ENCODE peak calls at places on chromosomes 3 and 15, in five cellular contexts. Z is H1, O is K562, P is HCT116, J is HepG2. M is an unnamed sample.

GRCh38 chr15:40146037-40146436 is 14.8 kb upstream of the BUB1B start:
- DNase-seq in Z (no peak), O (no peak), P (peak; percentile 51), J (no peak), M (no peak)

GRCh38 chr15:95647878-95648277 is 682.6 kb upstream of the NR2F2 start:
- DNase-seq in Z (no peak), O (no peak), P (no peak), J (no peak), M (no peak)

GRCh38 chr3:152403632-152404066 is 134.9 kb downstream of the MBNL1 start:
- DNase-seq in Z (no peak), O (peak; percentile 14), P (no peak), J (no peak), M (no peak)

GRCh38 chr3:184748219-184749135 is 36.6 kb upstream of the MAGEF1 start:
- DNase-seq in Z (no peak), O (peak; percentile 56), P (peak; percentile 48), J (peak; percentile 13), M (peak; percentile 44)

GRCh38 chr3:25442486-25442885 is 14.4 kb downstream of the RARB start:
- DNase-seq in Z (no peak), O (no peak), P (no peak), J (no peak), M (no peak)

GRCh38 chr15:42704492-42704926 is 32.4 kb downstream of the CDAN1 start:
- DNase-seq in Z (peak; percentile 25), O (peak; percentile 72), P (peak; percentile 47), J (peak; percentile 65), M (peak; percentile 24)

GRCh38 chr15:94478763-94479162 is 247.4 kb downstream of the MCTP2 start:
- DNase-seq in Z (no peak), O (no peak), P (no peak), J (no peak), M (peak; percentile 1)

GRCh38 chr3:14475601-14476000 is 64.5 kb downstream of the GRIP2 start:
- DNase-seq in Z (no peak), O (no peak), P (no peak), J (no peak), M (no peak)

GRCh38 chr3:129403450-129403849 is 25.0 kb downstream of the EFCAB12 start:
- DNase-seq in Z (no peak), O (no peak), P (no peak), J (no peak), M (no peak)

DNA sequence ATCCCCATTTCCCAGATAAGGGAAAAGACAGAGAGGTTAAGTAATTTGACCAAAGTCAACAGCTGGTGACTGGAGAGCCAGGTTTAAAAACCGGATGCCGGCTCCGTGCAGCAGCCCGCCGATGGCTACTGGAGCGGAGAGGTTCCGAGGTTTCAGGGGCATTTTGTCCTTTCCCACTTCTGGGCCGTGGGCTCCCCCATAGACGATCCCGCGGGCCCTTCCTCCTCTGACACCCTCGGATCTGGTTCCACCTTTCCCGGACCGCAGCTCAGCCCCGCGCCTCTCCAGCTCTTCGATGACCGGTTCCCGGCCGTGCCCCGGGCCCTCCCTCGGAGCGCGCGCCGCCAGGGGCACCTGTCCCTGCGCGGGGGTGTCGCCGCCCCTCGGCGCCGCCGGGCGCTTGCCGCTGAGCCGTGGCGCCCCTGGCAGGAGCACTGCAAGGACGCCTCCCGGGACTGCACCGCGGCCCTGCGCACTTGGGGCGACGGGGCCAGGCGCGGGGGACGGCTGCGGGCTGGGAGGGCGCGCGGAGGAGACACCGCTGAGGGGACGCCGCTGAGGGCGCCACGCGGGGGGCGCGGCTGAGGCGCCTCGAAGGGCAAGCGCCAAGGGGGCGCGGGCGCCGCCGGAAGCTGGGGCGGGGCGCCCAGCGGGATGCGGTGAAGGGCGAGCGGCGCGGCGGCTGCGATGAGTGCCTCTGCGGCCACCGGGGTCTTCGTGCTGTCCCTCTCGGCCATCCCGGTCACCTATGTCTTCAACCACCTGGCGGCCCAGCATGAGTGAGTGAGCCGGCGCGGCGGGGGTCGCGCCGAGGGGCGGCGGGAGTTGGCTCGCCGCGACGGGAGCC is at the start of gene TM6SF1:
- DNase-seq in Z (no peak), O (peak; percentile 57), P (no peak), J (no peak), M (no peak)
- TF ChIP-seq EZH2 in Z (no peak), O (no peak), P (no peak), J (no peak), M (no peak)

GRCh38 chr3:157154563-157155333 is 5.2 kb downstream of the CCNL1 start:
- DNase-seq in Z (no peak), O (no peak), P (no peak), J (no peak), M (no peak)
- TF ChIP-seq SP1 in Z (no peak), O (no peak), P (no peak), J (no peak), M (no peak)

DNA sequence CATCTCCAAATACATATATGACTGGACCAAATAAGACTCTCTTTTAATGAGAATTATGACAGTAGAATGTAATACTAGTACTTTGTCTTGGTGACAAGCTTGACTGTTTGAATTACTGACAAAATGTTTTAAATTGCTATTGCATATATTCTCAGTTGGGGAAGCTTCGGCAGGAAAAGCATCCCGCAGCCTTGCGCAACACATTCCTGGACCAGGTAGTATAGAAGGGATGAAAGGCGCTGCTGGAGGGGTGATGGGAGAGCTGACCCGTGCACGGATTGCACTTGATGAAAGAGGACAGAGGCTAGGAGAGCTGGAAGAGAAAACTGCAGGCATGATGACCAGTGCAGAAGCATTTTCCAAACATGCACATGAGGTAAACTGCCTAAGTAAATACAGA is 127.6 kb downstream of the POLQ start:
- DNase-seq in Z (no peak), O (no peak), P (no peak), J (no peak), M (no peak)
- TF ChIP-seq EZH2 in Z (no peak), O (no peak), P (no peak), J (no peak), M (no peak)

DNA sequence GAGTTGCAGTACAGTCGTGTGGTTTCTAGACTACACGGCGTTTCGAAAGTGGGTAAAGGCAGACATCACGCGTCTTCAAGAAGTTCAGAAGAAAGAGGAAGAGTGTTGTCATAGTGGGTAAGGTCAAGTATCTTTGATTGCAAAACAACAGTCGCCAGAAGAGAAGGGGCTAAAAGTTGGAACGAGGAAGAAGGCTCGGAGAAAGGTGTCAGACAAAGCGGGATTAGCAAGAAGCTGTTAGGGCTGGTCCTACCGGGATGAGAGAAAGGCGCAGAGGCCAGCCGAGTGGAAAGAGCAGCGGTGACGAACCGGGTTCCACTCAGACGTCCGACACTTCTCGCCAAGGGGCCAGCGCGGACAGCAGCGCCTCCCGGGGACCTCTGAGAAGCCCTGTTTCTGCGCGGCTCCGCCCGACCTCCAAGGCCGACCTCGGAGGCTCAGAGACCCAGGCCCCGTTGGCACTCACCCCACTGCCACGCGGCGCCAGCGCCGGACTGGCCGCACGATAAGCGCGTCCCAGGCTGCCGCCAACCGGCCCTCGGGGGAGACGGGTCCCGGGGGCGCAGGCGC is 480 bp downstream of the ADPGK start:
- DNase-seq in Z (no peak), O (no peak), P (no peak), J (no peak), M (peak; percentile 43)
- TF ChIP-seq SP1 in Z (no peak), O (no peak), P (no peak), J (no peak), M (no peak)

GRCh38 chr3:186411994-186412393 is 50.0 kb upstream of the DGKG start:
- DNase-seq in Z (no peak), O (no peak), P (no peak), J (no peak), M (no peak)
- TF ChIP-seq EZH2 in Z (no peak), O (no peak), P (no peak), J (no peak), M (no peak)